ENCODE peak calls at places on chromosome 5, in six cellular contexts. U is stomach, C is sigmoid colon, H is uterus, B is MM.1S, P is left lung. Z is an unnamed sample. For H3K36me3, the result is how much of the 10 kb centered on the place peaks cover.

GRCh38 chr5:132428811-132429440 is 59.4 kb downstream of the SLC22A5 start:
- DNase-seq in C (no peak), H (no peak), U (no peak), P (no peak), B (no peak), Z (no peak)

GRCh38 chr5:156475831-156476551 is 149.0 kb downstream of the SGCD start:
- DNase-seq in U (no peak), P (peak), H (peak), C (peak), B (no peak), Z (peak)

GRCh38 chr5:79001471-79001870 is 16.4 kb upstream of the ARSB start:
- DNase-seq in C (no peak), P (no peak), B (no peak), U (no peak), H (no peak), Z (no peak)

GRCh38 chr5:151451626-151452520 is 4.5 kb downstream of the SLC36A1 start:
- DNase-seq in C (no peak), B (no peak), P (no peak), H (no peak), U (no peak), Z (no peak)

GRCh38 chr5:38347040-38347763 is 88.8 kb downstream of the EGFLAM start:
- DNase-seq in B (no peak), U (no peak), P (no peak), C (no peak), H (no peak), Z (no peak)

GRCh38 chr5:81749186-81749561 is 1.7 kb downstream of the SSBP2 start:
- DNase-seq in C (no peak), U (no peak), B (peak), P (no peak), H (no peak), Z (no peak)

GRCh38 chr5:34859253-34859652 is 20.3 kb downstream of the TTC23L start:
- DNase-seq in U (no peak), B (no peak), P (no peak), C (no peak), H (no peak), Z (no peak)

GRCh38 chr5:17978954-17979353 is 344.7 kb downstream of the TAF11L14 start:
- DNase-seq in U (no peak), C (no peak), P (no peak), B (no peak), H (no peak), Z (no peak)

GRCh38 chr5:31361234-31361633 is 167.7 kb downstream of the CDH6 start:
- DNase-seq in U (no peak), P (no peak), B (no peak), C (peak), H (no peak), Z (no peak)

GRCh38 chr5:4098226-4098625 is 502.6 kb downstream of the IRX1 start:
- DNase-seq in P (no peak), U (no peak), H (no peak), C (no peak), B (no peak), Z (no peak)

GRCh38 chr5:59236448-59236847 is 653.6 kb downstream of the RAB3C start:
- DNase-seq in U (no peak), C (peak), B (no peak), H (no peak), P (no peak), Z (no peak)

GRCh38 chr5:37721447-37721871 is 118.4 kb downstream of the GDNF start:
- DNase-seq in P (no peak), U (no peak), C (no peak), B (peak), H (no peak), Z (no peak)

GRCh38 chr5:35430381-35431162 is 187.1 kb upstream of the SPEF2 start:
- DNase-seq in P (no peak), B (no peak), C (no peak), U (no peak), H (no peak), Z (no peak)

GRCh38 chr5:6410421-6410820 is 32.1 kb upstream of the MED10 start:
- DNase-seq in C (no peak), H (no peak), U (no peak), P (no peak), B (no peak), Z (no peak)

GRCh38 chr5:143341807-143342570 is 61.5 kb downstream of the NR3C1 start:
- DNase-seq in B (no peak), U (no peak), P (no peak), C (no peak), H (no peak), Z (no peak)

GRCh38 chr5:98510111-98510510 is 263.4 kb upstream of the RGMB start:
- DNase-seq in B (no peak), H (no peak), C (no peak), U (peak), P (no peak), Z (no peak)

GRCh38 chr5:2251751-2252150 is 369.0 kb upstream of the IRX4 start:
- DNase-seq in B (no peak), U (no peak), H (no peak), P (no peak), C (no peak), Z (no peak)

GRCh38 chr5:177507596-177508216 is 1.9 kb downstream of the DOK3 start:
- DNase-seq in P (no peak), C (no peak), B (no peak), H (no peak), U (no peak), Z (no peak)
- H3K36me3 ChIP-seq in P (half or more), C (under half), B (under half), H (under half), U (under half), Z (under half)

GRCh38 chr5:1103505-1104326 is 8.1 kb downstream of the SLC12A7 start:
- DNase-seq in B (no peak), U (peak), C (peak), H (peak), P (peak), Z (peak)
- H3K4me3 ChIP-seq in B (no peak), U (peak), C (no peak), H (no peak), P (no peak), Z (peak)

DNA sequence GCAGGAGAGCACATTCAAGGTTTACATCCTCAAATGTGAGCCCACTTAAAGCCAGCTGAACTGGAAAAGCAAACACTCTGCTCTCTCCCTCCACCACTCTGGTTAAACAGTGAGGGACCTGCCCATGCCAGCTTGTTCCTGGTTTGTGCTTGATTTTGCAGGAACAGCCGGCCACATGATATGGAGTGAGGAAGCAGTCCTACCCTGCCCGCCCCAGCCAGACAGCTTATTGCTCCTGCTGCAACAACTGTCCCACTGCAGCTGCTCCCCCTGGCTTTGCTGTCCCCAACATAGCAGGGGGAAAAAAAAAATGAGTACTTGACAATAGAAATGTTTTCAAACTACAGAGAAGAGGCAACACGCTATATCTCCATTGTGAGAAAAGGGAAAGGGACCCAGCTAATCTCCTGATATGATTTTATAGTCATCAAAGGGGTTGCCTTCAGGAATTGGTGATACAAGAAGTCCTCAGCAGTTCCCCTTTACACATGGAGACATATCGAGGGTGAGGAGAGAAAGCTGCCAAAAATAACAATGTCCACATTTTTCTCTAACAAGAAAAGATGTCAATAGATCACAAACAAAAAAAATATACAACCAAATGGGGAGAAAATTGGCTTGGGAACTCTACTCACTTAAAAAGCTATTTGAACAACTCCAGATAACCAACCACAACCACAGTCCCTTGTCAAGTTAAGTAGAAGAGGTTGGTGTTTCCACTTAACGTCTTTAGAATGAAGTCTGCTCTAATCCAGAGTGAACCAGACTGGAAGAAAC is 4.6 kb downstream of the MYO10 start:
- DNase-seq in P (peak), H (no peak), C (no peak), B (no peak), U (peak), Z (no peak)
- TF ChIP-seq CTCF in P (no peak), H (no peak), C (no peak), B (no peak), U (no peak), Z (no peak)

GRCh38 chr5:43137326-43137725 is 16.6 kb downstream of the ZNF131 start:
- DNase-seq in U (no peak), C (no peak), H (no peak), P (no peak), B (peak), Z (no peak)
- H3K36me3 ChIP-seq in U (under half), C (half or more), H (under half), P (half or more), B (under half), Z (under half)

GRCh38 chr5:138878437-138879235 is 3.5 kb upstream of the LRRTM2 start:
- DNase-seq in P (no peak), B (no peak), U (no peak), C (no peak), H (no peak), Z (no peak)

GRCh38 chr5:138884554-138884953 is 9.4 kb upstream of the LRRTM2 start:
- DNase-seq in P (no peak), B (no peak), H (no peak), U (no peak), C (no peak), Z (no peak)

DNA sequence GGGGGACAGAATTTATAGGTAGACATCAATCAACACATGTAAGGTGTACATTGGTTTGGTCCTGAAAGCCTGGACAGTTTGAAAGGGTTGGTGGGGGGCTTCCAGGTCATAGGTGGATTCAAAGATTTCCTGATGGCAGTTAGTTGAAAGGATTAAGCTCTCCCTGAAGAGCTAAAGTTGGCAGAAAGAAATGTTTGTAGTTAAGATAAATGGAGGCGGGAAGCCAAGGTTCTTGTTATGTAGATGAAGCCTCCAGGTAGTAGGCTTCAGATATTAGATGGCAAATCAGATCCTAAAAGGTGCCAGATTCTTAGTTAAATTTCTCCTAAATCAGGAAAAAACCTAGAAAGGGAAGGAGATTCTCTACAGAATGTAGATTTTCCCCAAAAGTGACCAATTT is 9.0 kb upstream of the LRRTM2 start:
- DNase-seq in P (no peak), C (no peak), U (no peak), B (no peak), H (no peak), Z (no peak)
- H3K4me3 ChIP-seq in P (no peak), C (no peak), U (no peak), B (no peak), H (no peak), Z (no peak)

DNA sequence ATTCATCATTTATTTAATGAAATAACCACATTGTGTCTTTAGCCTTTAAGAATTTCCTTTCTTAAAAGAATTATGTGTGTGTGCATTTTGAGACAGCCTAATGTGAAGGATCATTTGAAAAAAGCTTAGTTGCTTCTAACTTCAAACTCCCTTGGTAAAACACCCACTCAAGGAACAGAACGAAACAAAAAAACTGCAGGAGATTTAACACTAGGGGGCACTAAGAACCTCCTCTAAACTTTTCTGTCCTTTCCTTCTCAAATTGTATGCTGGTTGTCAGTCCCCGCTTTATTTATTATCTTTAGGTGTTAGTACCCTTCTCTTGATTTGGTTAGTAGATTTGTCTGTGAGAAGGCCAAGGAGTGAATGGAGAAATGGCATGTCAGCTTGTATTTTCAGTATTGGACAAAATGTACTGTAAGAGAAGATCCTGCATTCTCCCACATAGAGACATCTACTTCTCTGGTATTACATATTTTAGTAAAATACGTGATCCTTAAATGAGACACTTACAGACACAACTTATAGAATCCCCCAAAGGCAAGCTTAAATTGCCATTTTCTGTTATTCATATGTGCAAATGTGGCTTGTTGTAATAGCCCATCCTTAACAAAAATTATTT is 229.7 kb downstream of the MRPS30 start:
- DNase-seq in H (no peak), U (no peak), B (peak), C (no peak), P (no peak), Z (no peak)
- TF ChIP-seq CTCF in H (no peak), U (no peak), B (peak), C (peak), P (peak), Z (peak)

Z was measured in left ventricle myocardium inferior.